ENCODE peak calls at places on chromosomes 4 and X, in seven cellular contexts. M is adipocyte, A is A549, H is left cardiac atrium, Z is NCI-H345, I is ovary, S is brain microvascular endothelial cell. J is an unnamed sample.
A peak's percentile ranks its signal among the peaks of the same experiment; 100 is the strongest.

GRCh38 chrX:149060921-149061320 is 444.2 kb downstream of the IDS start:
- DNase-seq in H (no peak), I (no peak), Z (no peak), M (no peak), A (no peak), S (peak; percentile 29), J (no peak)

GRCh38 chr4:15695240-15695699 is 7.6 kb upstream of the BST1 start:
- DNase-seq in S (peak; percentile 87), A (peak; percentile 39), Z (no peak), M (peak; percentile 25), I (no peak), H (no peak), J (no peak)

GRCh38 chr4:165027762-165028402 is 3.9 kb upstream of the TRIM60 start:
- DNase-seq in H (no peak), M (no peak), S (peak; percentile 5), A (no peak), Z (no peak), I (no peak), J (no peak)

GRCh38 chrX:9829308-9830267 is 43.4 kb downstream of the SHROOM2 start:
- DNase-seq in M (no peak), A (peak; percentile 35), S (peak; percentile 62), I (no peak), H (no peak), Z (no peak), J (no peak)

GRCh38 chr4:117417856-117418255 is 332.5 kb upstream of the TRAM1L1 start:
- DNase-seq in S (no peak), A (no peak), H (no peak), I (no peak), Z (no peak), M (peak; percentile 31), J (no peak)

GRCh38 chr4:54085284-54085683 is 14.7 kb upstream of the GSX2 start:
- DNase-seq in I (no peak), H (peak; percentile 60), A (peak; percentile 31), M (peak; percentile 80), S (peak; percentile 94), Z (no peak), J (peak; percentile 91)

GRCh38 chr4:173014113-173014558 is 154.5 kb upstream of the GALNT7 start:
- DNase-seq in Z (no peak), A (peak; percentile 50), S (peak; percentile 85), I (no peak), H (peak; percentile 28), M (peak; percentile 58), J (no peak)

GRCh38 chr4:6189511-6189910 is 10.8 kb downstream of the JAKMIP1 start:
- DNase-seq in S (no peak), A (no peak), I (no peak), Z (no peak), M (no peak), H (no peak), J (no peak)

GRCh38 chr4:150714462-150715438 is 132.8 kb downstream of the MAB21L2 start:
- DNase-seq in I (no peak), A (no peak), S (no peak), M (no peak), H (no peak), Z (no peak), J (peak; percentile 73)

GRCh38 chr4:70979445-70980008 is 13.9 kb upstream of the DCK start:
- DNase-seq in H (no peak), M (no peak), S (no peak), A (no peak), I (no peak), Z (no peak), J (no peak)

GRCh38 chr4:147960971-147961370 is 229.1 kb downstream of the ARHGAP10 start:
- DNase-seq in I (no peak), Z (no peak), H (no peak), A (no peak), S (no peak), M (no peak), J (no peak)